ENCODE peak calls at places on chromosomes 12 and 14, in five cellular contexts. W, O, H, M and V are unnamed samples.
A peak's percentile ranks its signal among the peaks of the same experiment; 100 is the strongest.

GRCh38 chr12:85057370-85057963 is 21.3 kb downstream of the LRRIQ1 start:
- DNase-seq in M (no peak), W (peak; percentile 41), O (peak; percentile 81), H (peak; percentile 25), V (peak; percentile 48)

GRCh38 chr14:38074091-38074490 is 133.6 kb upstream of the SSTR1 start:
- DNase-seq in O (no peak), M (no peak), H (no peak), W (no peak), V (no peak)

GRCh38 chr14:57822081-57822480 is 43.8 kb downstream of the SLC35F4 start:
- DNase-seq in W (no peak), M (no peak), H (no peak), O (no peak), V (no peak)

GRCh38 chr12:27861428-27862167 is 81.6 kb upstream of the MANSC4 start:
- DNase-seq in W (peak; percentile 59), O (no peak), H (no peak), M (no peak), V (no peak)

GRCh38 chr12:96578526-96579125 is 89.2 kb downstream of the CFAP54 start:
- DNase-seq in H (peak; percentile 73), W (peak; percentile 64), M (no peak), O (peak; percentile 78), V (peak; percentile 67)

GRCh38 chr12:1320021-1320420 is 274.4 kb downstream of the FBXL14 start:
- DNase-seq in W (no peak), H (no peak), M (no peak), O (no peak), V (no peak)

GRCh38 chr12:108457006-108457733 is 57.9 kb upstream of the FICD start:
- DNase-seq in M (no peak), W (peak; percentile 34), H (peak; percentile 72), O (peak; percentile 91), V (peak; percentile 65)

GRCh38 chr12:4276524-4277204 is 3.1 kb downstream of the CCND2 start:
- DNase-seq in M (peak; percentile 87), O (peak; percentile 95), H (peak; percentile 86), W (peak; percentile 82), V (peak; percentile 87)

GRCh38 chr12:67669925-67670631 is 21.5 kb downstream of the DYRK2 start:
- DNase-seq in H (no peak), O (no peak), W (no peak), M (no peak), V (peak; percentile 31)

GRCh38 chr14:35617500-35617899 is 83.5 kb downstream of the INSM2 start:
- DNase-seq in O (no peak), W (no peak), M (no peak), H (no peak), V (no peak)

GRCh38 chr14:31884776-31885379 is 192.2 kb upstream of the ARHGAP5 start:
- DNase-seq in H (no peak), O (no peak), W (peak; percentile 60), M (no peak), V (no peak)

GRCh38 chr12:12823811-12824210 is 10.7 kb downstream of the DDX47 start:
- DNase-seq in W (no peak), O (no peak), H (no peak), M (no peak), V (no peak)

GRCh38 chr12:105393586-105393985 is 63.1 kb downstream of the C12orf75 start:
- DNase-seq in O (no peak), H (no peak), M (no peak), W (peak; percentile 40), V (peak; percentile 60)

GRCh38 chr12:14958361-14959125 is 2.9 kb downstream of the ARHGDIB start:
- DNase-seq in H (no peak), O (no peak), W (no peak), M (no peak), V (peak; percentile 24)

GRCh38 chr12:68804654-68805591 is 3.1 kb upstream of the MDM2 start:
- DNase-seq in H (no peak), M (no peak), W (no peak), O (no peak), V (no peak)

GRCh38 chr14:93115920-93116675 is at the start of gene ITPK1:
- DNase-seq in H (peak; percentile 57), M (peak; percentile 86), W (peak; percentile 41), O (peak; percentile 70), V (peak; percentile 58)

GRCh38 chr12:5085896-5086295 is 42.2 kb downstream of the KCNA5 start:
- DNase-seq in H (peak; percentile 89), O (no peak), M (no peak), W (peak; percentile 97), V (no peak)

GRCh38 chr14:101130861-101131260 is 227.3 kb upstream of the RTL1 start:
- DNase-seq in H (no peak), M (peak; percentile 51), W (no peak), O (no peak), V (no peak)

GRCh38 chr12:4104722-4105244 is 168.8 kb upstream of the CCND2 start:
- DNase-seq in O (no peak), M (no peak), W (no peak), H (no peak), V (no peak)

GRCh38 chr14:79186523-79186922 is 1016.4 kb downstream of the NRXN3 start:
- DNase-seq in O (no peak), W (peak; percentile 54), M (no peak), H (no peak), V (peak; percentile 21)

GRCh38 chr12:55171445-55171844 is 45.2 kb downstream of the OR9K2 start:
- DNase-seq in M (no peak), O (no peak), W (no peak), H (no peak), V (no peak)

GRCh38 chr12:22562187-22563028 is 18.1 kb upstream of the C2CD5 start:
- DNase-seq in H (no peak), O (no peak), M (no peak), W (no peak), V (no peak)

GRCh38 chr12:92436847-92437246 is 265.9 kb upstream of the PLEKHG7 start:
- DNase-seq in H (no peak), O (peak; percentile 38), M (no peak), W (no peak), V (no peak)

GRCh38 chr14:106308839-106309389 is 782.5 kb downstream of the TMEM121 start:
- DNase-seq in W (no peak), M (peak; percentile 75), O (peak; percentile 62), H (peak; percentile 21), V (peak; percentile 11)

GRCh38 chr14:26870722-26871121 is 272.9 kb upstream of the NOVA1 start:
- DNase-seq in W (no peak), H (no peak), M (no peak), O (no peak), V (no peak)

GRCh38 chr12:114955414-114956014 is 271.5 kb upstream of the TBX3 start:
- DNase-seq in H (no peak), O (no peak), W (peak; percentile 52), M (no peak), V (no peak)

GRCh38 chr12:6603095-6603567 is 4.0 kb downstream of the CHD4 start:
- DNase-seq in W (peak; percentile 25), M (no peak), O (peak; percentile 95), H (no peak), V (no peak)

GRCh38 chr14:72909163-72909562 is 15.3 kb upstream of the DPF3 start:
- DNase-seq in W (no peak), H (no peak), O (no peak), M (no peak), V (no peak)

GRCh38 chr12:108928695-108929094 is 48.8 kb downstream of the DAO start:
- DNase-seq in O (no peak), H (no peak), W (no peak), M (no peak), V (no peak)

GRCh38 chr14:93655078-93655750 is 133.1 kb downstream of the PRIMA1 start:
- DNase-seq in M (no peak), W (peak; percentile 35), O (peak; percentile 87), H (peak; percentile 64), V (peak; percentile 11)

GRCh38 chr12:4270016-4270669 is 3.4 kb upstream of the CCND2 start:
- DNase-seq in W (no peak), O (no peak), M (no peak), H (peak; percentile 52), V (no peak)